ENCODE peak calls at places on chromosomes 5 and 9, in six cellular contexts. T is K562, P is HepG2, U is H1, Q is SK-N-SH, N is GM12878. X is an unnamed sample.

GRCh38 chr5:138229387-138229786 is 16.3 kb upstream of the CDC23 start:
- DNase-seq in N (no peak), Q (no peak), T (no peak), U (no peak), P (no peak), X (no peak)

GRCh38 chr5:78706825-78707224 is 58.3 kb upstream of the LHFPL2 start:
- DNase-seq in N (no peak), U (no peak), P (no peak), Q (no peak), T (no peak), X (no peak)

GRCh38 chr5:172133359-172134029 is 54.5 kb downstream of the STK10 start:
- DNase-seq in N (no peak), Q (no peak), U (no peak), P (no peak), T (no peak), X (no peak)

GRCh38 chr5:173625686-173626500 is 9.4 kb upstream of the BOD1 start:
- DNase-seq in N (no peak), T (peak; percentile 44), U (no peak), P (no peak), Q (no peak), X (no peak)

GRCh38 chr9:94981661-94982060 is 255.2 kb downstream of the AOPEP start:
- DNase-seq in U (no peak), N (no peak), Q (no peak), P (no peak), T (no peak), X (no peak)

GRCh38 chr5:53779541-53779981 is 219.1 kb downstream of the NDUFS4 start:
- DNase-seq in U (no peak), N (no peak), T (no peak), Q (peak; percentile 7), P (no peak), X (no peak)

GRCh38 chr9:86706391-86706790 is 240.9 kb downstream of the GAS1 start:
- DNase-seq in T (no peak), U (no peak), P (no peak), Q (no peak), N (no peak), X (no peak)

GRCh38 chr5:61097465-61097864 is 64.8 kb downstream of the SMIM15 start:
- DNase-seq in N (no peak), T (no peak), U (no peak), Q (no peak), P (no peak), X (no peak)

GRCh38 chr9:76866689-76867088 is 39.2 kb downstream of the PRUNE2 start:
- DNase-seq in U (no peak), T (no peak), P (no peak), Q (no peak), N (no peak), X (no peak)

GRCh38 chr5:105953616-105954015 is 1717.1 kb downstream of the EFNA5 start:
- DNase-seq in U (no peak), Q (no peak), P (no peak), N (no peak), T (no peak), X (no peak)

GRCh38 chr9:83708515-83709158 is 879 bp upstream of the UBQLN1 start:
- DNase-seq in U (peak; percentile 65), N (no peak), P (peak; percentile 84), Q (peak; percentile 75), T (peak; percentile 86), X (peak; percentile 40)

GRCh38 chr9:113999256-114000062 is 78.6 kb downstream of the AMBP start:
- DNase-seq in U (peak; percentile 35), Q (no peak), N (no peak), P (no peak), T (no peak), X (no peak)

GRCh38 chr9:90099262-90099982 is 494.6 kb downstream of the GADD45G start:
- DNase-seq in T (no peak), U (no peak), Q (peak; percentile 43), P (peak; percentile 12), N (no peak), X (no peak)
- TF ChIP-seq RAD21 in T (peak; percentile 48), U (peak; percentile 88), Q (peak; percentile 89), P (peak; percentile 44), N (peak; percentile 90), X (peak; percentile 61)

GRCh38 chr9:4997196-4997595 is 12.1 kb downstream of the JAK2 start:
- DNase-seq in U (no peak), Q (no peak), P (no peak), T (no peak), N (no peak), X (no peak)

GRCh38 chr9:4994166-4994890 is 9.3 kb downstream of the JAK2 start:
- DNase-seq in T (no peak), N (no peak), U (no peak), Q (no peak), P (no peak), X (no peak)

GRCh38 chr9:4987996-4988421 is 2.9 kb downstream of the JAK2 start:
- DNase-seq in T (peak; percentile 86), N (peak; percentile 66), P (peak; percentile 66), Q (peak; percentile 69), U (peak; percentile 76), X (peak; percentile 48)

GRCh38 chr9:4992872-4993271 is 7.8 kb downstream of the JAK2 start:
- DNase-seq in Q (no peak), N (no peak), U (no peak), T (no peak), P (no peak), X (no peak)
- H3K79me2 ChIP-seq in Q (peaks cover 86% of the 10 kb centered on the region), N (peaks cover 54% of the 10 kb centered on the region), U (no peaks in the 10 kb centered on the region), T (peaks cover 98% of the 10 kb centered on the region), P (no peaks in the 10 kb centered on the region), X (no peaks in the 10 kb centered on the region)

DNA sequence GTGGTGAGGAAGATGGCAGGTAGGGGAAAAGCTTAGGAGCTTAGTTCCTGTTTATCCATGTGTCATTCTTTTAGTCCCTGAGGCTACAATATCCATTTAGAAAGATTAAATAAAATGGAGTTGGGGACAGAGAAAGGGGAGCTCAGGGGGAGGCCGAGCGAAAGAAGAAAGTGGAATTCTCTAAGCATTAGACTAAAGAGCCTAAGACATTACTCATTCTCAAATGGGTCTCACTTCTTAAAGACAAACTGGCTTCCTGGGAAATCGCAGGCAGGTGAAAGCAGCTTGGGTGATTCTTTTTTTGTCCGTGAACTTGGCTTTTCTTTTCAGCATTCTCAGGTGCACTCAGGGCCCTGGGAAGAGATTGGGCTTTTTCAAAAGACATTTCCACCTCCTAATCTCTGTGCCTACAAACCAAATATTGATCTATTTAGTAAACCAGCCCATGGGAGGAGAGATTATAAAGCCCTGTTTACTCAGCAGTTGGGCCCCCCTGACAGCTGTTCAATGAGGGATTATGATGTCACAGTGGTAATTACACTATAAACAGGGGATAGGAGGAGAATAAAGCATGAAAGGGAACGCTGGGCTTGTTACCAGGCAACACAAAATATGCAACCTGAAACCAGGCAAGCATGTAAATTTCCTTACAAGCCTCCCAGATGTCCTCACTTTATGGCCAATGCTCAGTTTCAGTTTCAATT is 584.0 kb downstream of the ACTL7B start:
- DNase-seq in T (no peak), N (no peak), Q (no peak), P (peak; percentile 29), U (no peak), X (no peak)
- TF ChIP-seq RAD21 in T (no peak), N (no peak), Q (no peak), P (no peak), U (no peak), X (no peak)

GRCh38 chr9:97633859-97634485 is 351 bp downstream of the NCBP1 start:
- DNase-seq in P (peak; percentile 3), Q (no peak), N (no peak), U (no peak), T (no peak), X (no peak)

GRCh38 chr9:97635026-97635425 is 1.4 kb downstream of the NCBP1 start:
- DNase-seq in U (no peak), Q (no peak), P (no peak), N (no peak), T (no peak), X (no peak)

GRCh38 chr9:97636903-97637302 is 3.3 kb downstream of the NCBP1 start:
- DNase-seq in Q (no peak), P (no peak), T (peak; percentile 17), U (no peak), N (no peak), X (no peak)

GRCh38 chr9:97640290-97640689 is 6.7 kb downstream of the NCBP1 start:
- DNase-seq in N (no peak), P (peak; percentile 3), Q (no peak), U (no peak), T (peak; percentile 26), X (no peak)

DNA sequence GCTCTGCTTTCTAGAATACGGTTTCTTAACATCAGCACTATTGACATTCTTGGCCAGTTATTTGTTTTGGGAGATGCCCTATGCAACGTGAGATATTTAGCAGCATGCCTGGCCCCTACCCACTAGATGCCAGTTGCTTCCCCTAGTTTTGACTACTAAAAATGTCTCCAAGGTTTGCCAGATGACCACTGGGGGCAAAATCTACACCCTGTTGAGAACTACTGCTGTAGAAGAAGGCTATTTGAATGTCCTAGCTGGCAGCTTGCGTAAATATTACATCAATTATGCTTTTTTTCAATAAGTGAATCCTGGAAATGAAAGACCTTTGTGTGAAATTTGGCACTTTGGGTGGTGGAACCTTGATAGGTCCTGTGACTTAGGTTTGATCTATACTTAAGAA is 5.0 kb downstream of the NCBP1 start:
- DNase-seq in P (peak; percentile 18), Q (no peak), T (peak; percentile 17), U (no peak), N (no peak), X (no peak)
- H3K79me2 ChIP-seq in P (peaks cover 73% of the 10 kb centered on the region), Q (peaks cover 93% of the 10 kb centered on the region), T (peaks cover 81% of the 10 kb centered on the region), U (peaks cover 24% of the 10 kb centered on the region), N (peaks cover 75% of the 10 kb centered on the region), X (peaks cover 98% of the 10 kb centered on the region)

X was measured in HCT116.